ENCODE peak calls at places on chromosome 12, in five cellular contexts. Q is CD4-positive, alpha-beta T cell; F is Right ventricle myocardium superior; E is CD4-positive, CD25-positive, alpha-beta regulatory T cell; S is mesothelial cell of epicardium. X is an unnamed sample.
A peak's percentile ranks its signal among the peaks of the same experiment; 100 is the strongest.

GRCh38 chr12:122888232-122888752 is 7.6 kb downstream of the VPS37B start:
- DNase-seq in Q (no peak), S (no peak), E (peak; percentile 72), F (peak; percentile 59), X (no peak)

GRCh38 chr12:64466178-64466577 is 14.3 kb downstream of the TBK1 start:
- DNase-seq in Q (no peak), S (no peak), E (no peak), F (no peak), X (no peak)

GRCh38 chr12:69688496-69689427 is 10.3 kb downstream of the BEST3 start:
- DNase-seq in E (no peak), S (no peak), Q (peak; percentile 34), F (peak; percentile 62), X (peak; percentile 94)

GRCh38 chr12:65152586-65152985 is 16.8 kb upstream of the LEMD3 start:
- DNase-seq in E (no peak), F (no peak), Q (no peak), S (no peak), X (no peak)

GRCh38 chr12:120406553-120406952 is 31.4 kb upstream of the COX6A1 start:
- DNase-seq in Q (no peak), F (no peak), E (no peak), S (no peak), X (no peak)

GRCh38 chr12:45402288-45402687 is 186.4 kb downstream of the ANO6 start:
- DNase-seq in Q (no peak), F (no peak), S (no peak), E (no peak), X (no peak)

GRCh38 chr12:6450091-6450868 is 1.6 kb upstream of the TAPBPL start:
- DNase-seq in Q (no peak), S (no peak), E (no peak), F (no peak), X (no peak)

GRCh38 chr12:15669256-15669948 is 119.8 kb downstream of the EPS8 start:
- DNase-seq in Q (no peak), S (no peak), E (no peak), F (no peak), X (no peak)

GRCh38 chr12:48107252-48107613 is 1.4 kb upstream of the SENP1 start:
- DNase-seq in Q (no peak), S (no peak), E (no peak), F (no peak), X (no peak)

GRCh38 chr12:57235728-57236131 is 6.2 kb downstream of the SHMT2 start:
- DNase-seq in S (no peak), Q (no peak), F (no peak), E (no peak), X (no peak)

GRCh38 chr12:62684586-62685295 is 218.1 kb downstream of the MON2 start:
- DNase-seq in E (no peak), Q (no peak), S (no peak), F (peak; percentile 87), X (peak; percentile 18)

GRCh38 chr12:2958432-2959193 is 584 bp upstream of the TEAD4 start:
- DNase-seq in Q (no peak), F (peak; percentile 74), E (no peak), S (peak; percentile 47), X (peak; percentile 51)

GRCh38 chr12:85405781-85406522 is 125.9 kb downstream of the ALX1 start:
- DNase-seq in F (no peak), E (no peak), Q (no peak), S (no peak), X (no peak)

X was measured in gastrocnemius medialis.